ENCODE peak calls at places on chromosomes 11 and 22, in eight cellular contexts. F is stomach, E is heart left ventricle, J is HL-60, P is right lobe of liver, Z is left ventricle myocardium inferior, H is upper lobe of left lung, Y is endodermal cell. U is an unnamed sample.

GRCh38 chr22:29727248-29727551 is 7.4 kb downstream of the CABP7 start:
- DNase-seq in F (peak), E (no peak), J (peak), P (peak), Z (peak), H (peak), Y (peak), U (peak)

GRCh38 chr22:28711820-28712777 is 29.5 kb downstream of the CHEK2 start:
- DNase-seq in F (no peak), E (no peak), J (no peak), P (no peak), Z (no peak), H (no peak), Y (no peak), U (no peak)

GRCh38 chr11:70877151-70877550 is 375.2 kb downstream of the SHANK2 start:
- DNase-seq in F (no peak), E (no peak), J (no peak), P (no peak), Z (no peak), H (no peak), Y (no peak), U (no peak)

GRCh38 chr11:71336176-71336995 is 84.0 kb upstream of the SHANK2 start:
- DNase-seq in F (peak), E (no peak), J (no peak), P (no peak), Z (no peak), H (no peak), Y (no peak), U (no peak)

GRCh38 chr11:66568124-66568916 is at the start of gene CTSF:
- DNase-seq in F (peak), E (peak), J (peak), P (peak), Z (peak), H (peak), Y (peak), U (peak)

GRCh38 chr11:83002047-83002446 is 69.7 kb downstream of the RAB30 start:
- DNase-seq in F (no peak), E (no peak), J (no peak), P (no peak), Z (no peak), H (no peak), Y (no peak), U (no peak)

GRCh38 chr11:10409207-10409661 is 45.8 kb upstream of the AMPD3 start:
- DNase-seq in F (no peak), E (no peak), J (no peak), P (no peak), Z (no peak), H (no peak), Y (no peak), U (no peak)

GRCh38 chr11:113505541-113506375 is 30.6 kb upstream of the DRD2 start:
- DNase-seq in F (no peak), E (no peak), J (no peak), P (no peak), Z (no peak), H (no peak), Y (peak), U (no peak)

GRCh38 chr11:3163241-3163981 is 1.7 kb downstream of the OSBPL5 start:
- DNase-seq in F (no peak), E (no peak), J (peak), P (no peak), Z (peak), H (no peak), Y (peak), U (peak)

GRCh38 chr11:117529767-117530166 is 202.1 kb downstream of the CEP164 start:
- DNase-seq in F (no peak), E (no peak), J (no peak), P (no peak), Z (no peak), H (no peak), Y (no peak), U (no peak)

GRCh38 chr11:92306966-92307504 is 82.4 kb downstream of the FAT3 start:
- DNase-seq in F (no peak), E (no peak), J (no peak), P (no peak), Z (no peak), H (no peak), Y (no peak), U (no peak)

GRCh38 chr11:134483291-134483690 is 71.2 kb upstream of the B3GAT1 start:
- DNase-seq in F (no peak), E (no peak), J (no peak), P (no peak), Z (no peak), H (peak), Y (peak), U (no peak)

GRCh38 chr22:18076060-18076497 is 1.7 kb upstream of the PEX26 start:
- DNase-seq in F (peak), E (peak), J (peak), P (peak), Z (no peak), H (peak), Y (peak), U (peak)

GRCh38 chr11:113014262-113014661 is 53.0 kb downstream of the NCAM1 start:
- DNase-seq in F (no peak), E (peak), J (no peak), P (no peak), Z (no peak), H (no peak), Y (no peak), U (no peak)

GRCh38 chr11:92131289-92131890 is 93.2 kb upstream of the FAT3 start:
- DNase-seq in F (no peak), E (no peak), J (no peak), P (no peak), Z (no peak), H (no peak), Y (no peak), U (no peak)

GRCh38 chr22:46390652-46391301 is 55.3 kb downstream of the TRMU start:
- DNase-seq in F (peak), E (peak), J (no peak), P (peak), Z (peak), H (no peak), Y (peak), U (peak)

GRCh38 chr11:68160100-68160695 is 39.0 kb upstream of the CHKA start:
- DNase-seq in F (no peak), E (no peak), J (no peak), P (no peak), Z (no peak), H (no peak), Y (no peak), U (no peak)

GRCh38 chr22:27489265-27489675 is 312.3 kb downstream of the MN1 start:
- DNase-seq in F (peak), E (no peak), J (no peak), P (peak), Z (no peak), H (no peak), Y (no peak), U (no peak)

GRCh38 chr22:43796567-43796966 is 15.5 kb downstream of the EFCAB6 start:
- DNase-seq in F (no peak), E (no peak), J (no peak), P (no peak), Z (no peak), H (no peak), Y (peak), U (no peak)

GRCh38 chr22:37525073-37525745 is 6.0 kb upstream of the CARD10 start:
- DNase-seq in F (no peak), E (no peak), J (no peak), P (no peak), Z (no peak), H (no peak), Y (no peak), U (no peak)

GRCh38 chr11:63536669-63537292 is at the start of gene PLAAT4:
- DNase-seq in F (peak), E (peak), J (no peak), P (peak), Z (peak), H (peak), Y (no peak), U (peak)

GRCh38 chr22:37328017-37328416 is 45.7 kb downstream of the CYTH4 start:
- DNase-seq in F (no peak), E (no peak), J (no peak), P (no peak), Z (no peak), H (no peak), Y (no peak), U (no peak)

GRCh38 chr11:288328-289144 is at the start of gene PGGHG:
- DNase-seq in F (peak), E (peak), J (peak), P (peak), Z (peak), H (peak), Y (peak), U (peak)

GRCh38 chr11:94767701-94768601 is at the start of gene AMOTL1:
- DNase-seq in F (peak), E (peak), J (peak), P (peak), Z (peak), H (peak), Y (peak), U (peak)

GRCh38 chr11:17014321-17014773 is at the start of gene PLEKHA7:
- DNase-seq in F (peak), E (no peak), J (no peak), P (peak), Z (no peak), H (no peak), Y (peak), U (no peak)

GRCh38 chr11:104534268-104534667 is 364.0 kb downstream of the CASP12 start:
- DNase-seq in F (no peak), E (no peak), J (no peak), P (no peak), Z (no peak), H (no peak), Y (no peak), U (no peak)

GRCh38 chr11:8098879-8099278 is 17.9 kb downstream of the TUB start:
- DNase-seq in F (peak), E (peak), J (no peak), P (peak), Z (no peak), H (peak), Y (peak), U (no peak)

GRCh38 chr11:30381879-30382278 is 59.0 kb downstream of the ARL14EP start:
- DNase-seq in F (no peak), E (no peak), J (no peak), P (no peak), Z (no peak), H (no peak), Y (no peak), U (no peak)

GRCh38 chr11:89529619-89530018 is 38.4 kb upstream of the NOX4 start:
- DNase-seq in F (no peak), E (no peak), J (no peak), P (no peak), Z (no peak), H (no peak), Y (no peak), U (no peak)
- H3K27ac ChIP-seq in F (no peak), E (no peak), J (no peak), P (no peak), Z (no peak), H (no peak), Y (no peak), U (no peak)

GRCh38 chr11:87281496-87281895 is 243.8 kb downstream of the TMEM135 start:
- DNase-seq in F (no peak), E (no peak), J (no peak), P (no peak), Z (no peak), H (no peak), Y (no peak), U (no peak)
- TF ChIP-seq CTCF in F (no peak), E (peak), J (no peak), P (peak), Z (peak), H (no peak), Y (no peak), U (peak)

GRCh38 chr11:110318638-110319404 is 22.4 kb upstream of the RDX start:
- DNase-seq in F (no peak), E (no peak), J (no peak), P (no peak), Z (no peak), H (no peak), Y (no peak), U (no peak)

GRCh38 chr11:110314366-110315095 is 18.1 kb upstream of the RDX start:
- DNase-seq in F (no peak), E (no peak), J (no peak), P (no peak), Z (no peak), H (no peak), Y (no peak), U (no peak)

GRCh38 chr11:110319501-110319900 is 23.1 kb upstream of the RDX start:
- DNase-seq in F (no peak), E (no peak), J (no peak), P (no peak), Z (no peak), H (no peak), Y (no peak), U (no peak)

GRCh38 chr11:110312670-110313069 is 16.3 kb upstream of the RDX start:
- DNase-seq in F (no peak), E (no peak), J (no peak), P (no peak), Z (no peak), H (no peak), Y (no peak), U (no peak)

GRCh38 chr11:110317516-110317932 is 21.1 kb upstream of the RDX start:
- DNase-seq in F (no peak), E (peak), J (no peak), P (no peak), Z (no peak), H (no peak), Y (no peak), U (no peak)
- H3K27ac ChIP-seq in F (no peak), E (no peak), J (no peak), P (no peak), Z (peak), H (no peak), Y (peak), U (no peak)

GRCh38 chr11:9203715-9204311 is 61.3 kb downstream of the DENND5A start:
- DNase-seq in F (no peak), E (no peak), J (no peak), P (no peak), Z (no peak), H (no peak), Y (peak), U (no peak)
- TF ChIP-seq CTCF in F (no peak), E (no peak), J (no peak), P (peak), Z (peak), H (no peak), Y (peak), U (no peak)

GRCh38 chr11:61152816-61153592 is 8.2 kb downstream of the VPS37C start:
- DNase-seq in F (no peak), E (no peak), J (no peak), P (no peak), Z (no peak), H (no peak), Y (no peak), U (peak)
- H3K27ac ChIP-seq in F (peak), E (no peak), J (no peak), P (peak), Z (peak), H (peak), Y (no peak), U (peak)

GRCh38 chr11:1559103-1559951 is 12.7 kb downstream of the DUSP8 start:
- DNase-seq in F (peak), E (peak), J (no peak), P (peak), Z (peak), H (peak), Y (peak), U (peak)
- TF ChIP-seq CTCF in F (no peak), E (no peak), J (no peak), P (no peak), Z (no peak), H (no peak), Y (no peak), U (no peak)

GRCh38 chr22:41417622-41418390 is 28.8 kb downstream of the TOB2 start:
- DNase-seq in F (peak), E (peak), J (no peak), P (peak), Z (peak), H (peak), Y (no peak), U (peak)
- H3K27ac ChIP-seq in F (peak), E (peak), J (no peak), P (peak), Z (peak), H (peak), Y (no peak), U (peak)

GRCh38 chr11:34865261-34865660 is 50.9 kb downstream of the APIP start:
- DNase-seq in F (no peak), E (no peak), J (no peak), P (no peak), Z (no peak), H (no peak), Y (no peak), U (no peak)

GRCh38 chr11:34870548-34871209 is 45.5 kb downstream of the APIP start:
- DNase-seq in F (no peak), E (no peak), J (no peak), P (no peak), Z (no peak), H (no peak), Y (no peak), U (no peak)

GRCh38 chr11:34866375-34866774 is 49.8 kb downstream of the APIP start:
- DNase-seq in F (no peak), E (no peak), J (no peak), P (no peak), Z (no peak), H (peak), Y (no peak), U (peak)

GRCh38 chr11:34874202-34874601 is 42.0 kb downstream of the APIP start:
- DNase-seq in F (no peak), E (no peak), J (no peak), P (peak), Z (no peak), H (no peak), Y (no peak), U (no peak)

DNA sequence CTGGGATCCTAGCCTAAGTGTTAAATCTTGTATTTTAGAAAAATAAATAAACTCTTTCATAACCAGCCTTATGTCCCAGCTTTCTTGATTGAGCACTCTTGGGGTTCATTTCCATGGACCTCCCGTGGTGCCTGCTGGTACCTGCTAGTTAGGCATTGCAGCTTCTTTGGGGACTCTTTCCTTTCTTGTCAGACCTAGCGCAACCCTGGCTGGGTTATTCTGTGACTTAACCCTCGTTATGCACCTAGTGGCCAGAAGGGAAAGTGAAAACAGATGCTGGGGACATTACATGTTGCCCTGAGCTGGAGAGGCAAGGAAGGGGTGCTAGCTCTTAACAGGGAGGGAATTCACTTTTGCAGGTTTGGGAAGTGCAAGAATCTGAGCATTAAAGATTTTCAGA is 46.8 kb downstream of the APIP start:
- DNase-seq in F (no peak), E (no peak), J (no peak), P (no peak), Z (no peak), H (no peak), Y (peak), U (no peak)
- TF ChIP-seq CTCF in F (no peak), E (no peak), J (no peak), P (no peak), Z (no peak), H (no peak), Y (peak), U (no peak)